ENCODE peak calls at places on chromosomes 5 and 9, in eight cellular contexts. One of them, this sample, is unnamed.

GRCh38 chr5:149135536-149136201 is 5.6 kb upstream of the ABLIM3 start:
- DNase-seq in transverse colon: no peak
- DNase-seq in progenitor cell of endocrine pancreas: no peak
- DNase-seq in CD4-positive, alpha-beta T cell: no peak
- DNase-seq in MCF 10A: peak
- DNase-seq in fibroblast of the aortic adventitia: peak
- DNase-seq in uterus: no peak
- DNase-seq in breast epithelium: no peak
- DNase-seq in this sample: no peak

GRCh38 chr5:5677738-5678137 is 255.3 kb downstream of the ICE1 start:
- DNase-seq in transverse colon: no peak
- DNase-seq in progenitor cell of endocrine pancreas: no peak
- DNase-seq in CD4-positive, alpha-beta T cell: no peak
- DNase-seq in MCF 10A: no peak
- DNase-seq in fibroblast of the aortic adventitia: no peak
- DNase-seq in uterus: no peak
- DNase-seq in breast epithelium: no peak
- DNase-seq in this sample: no peak

GRCh38 chr9:111851536-111851935 is 45.1 kb upstream of the UGCG start:
- DNase-seq in transverse colon: no peak
- DNase-seq in progenitor cell of endocrine pancreas: no peak
- DNase-seq in CD4-positive, alpha-beta T cell: no peak
- DNase-seq in MCF 10A: peak
- DNase-seq in fibroblast of the aortic adventitia: no peak
- DNase-seq in uterus: no peak
- DNase-seq in breast epithelium: no peak
- DNase-seq in this sample: no peak

GRCh38 chr5:135332519-135333150 is 66.4 kb downstream of the MACROH2A1 start:
- DNase-seq in transverse colon: no peak
- DNase-seq in progenitor cell of endocrine pancreas: no peak
- DNase-seq in CD4-positive, alpha-beta T cell: no peak
- DNase-seq in MCF 10A: peak
- DNase-seq in fibroblast of the aortic adventitia: peak
- DNase-seq in uterus: no peak
- DNase-seq in breast epithelium: no peak
- DNase-seq in this sample: no peak

GRCh38 chr5:40367260-40367659 is 312.5 kb upstream of the PTGER4 start:
- DNase-seq in transverse colon: no peak
- DNase-seq in progenitor cell of endocrine pancreas: no peak
- DNase-seq in CD4-positive, alpha-beta T cell: no peak
- DNase-seq in MCF 10A: no peak
- DNase-seq in fibroblast of the aortic adventitia: peak
- DNase-seq in uterus: no peak
- DNase-seq in breast epithelium: no peak
- DNase-seq in this sample: no peak

GRCh38 chr9:38091310-38092199 is 22.5 kb upstream of the SHB start:
- DNase-seq in transverse colon: no peak
- DNase-seq in progenitor cell of endocrine pancreas: no peak
- DNase-seq in CD4-positive, alpha-beta T cell: no peak
- DNase-seq in MCF 10A: no peak
- DNase-seq in fibroblast of the aortic adventitia: no peak
- DNase-seq in uterus: no peak
- DNase-seq in breast epithelium: no peak
- DNase-seq in this sample: no peak

GRCh38 chr5:82396871-82397514 is 118.8 kb upstream of the RPS23 start:
- DNase-seq in transverse colon: peak
- DNase-seq in progenitor cell of endocrine pancreas: no peak
- DNase-seq in CD4-positive, alpha-beta T cell: no peak
- DNase-seq in MCF 10A: peak
- DNase-seq in fibroblast of the aortic adventitia: peak
- DNase-seq in uterus: peak
- DNase-seq in breast epithelium: peak
- DNase-seq in this sample: no peak

GRCh38 chr9:129140397-129141065 is 29.3 kb downstream of the PTPA start:
- DNase-seq in transverse colon: peak
- DNase-seq in progenitor cell of endocrine pancreas: peak
- DNase-seq in CD4-positive, alpha-beta T cell: no peak
- DNase-seq in MCF 10A: peak
- DNase-seq in fibroblast of the aortic adventitia: peak
- DNase-seq in uterus: peak
- DNase-seq in breast epithelium: peak
- DNase-seq in this sample: no peak

GRCh38 chr9:135221576-135221950 is 134.1 kb downstream of the OLFM1 start:
- DNase-seq in transverse colon: no peak
- DNase-seq in progenitor cell of endocrine pancreas: no peak
- DNase-seq in CD4-positive, alpha-beta T cell: no peak
- DNase-seq in MCF 10A: no peak
- DNase-seq in fibroblast of the aortic adventitia: no peak
- DNase-seq in uterus: no peak
- DNase-seq in breast epithelium: no peak
- DNase-seq in this sample: no peak

GRCh38 chr5:124952079-124952478 is 205.6 kb upstream of the ZNF608 start:
- DNase-seq in transverse colon: peak
- DNase-seq in progenitor cell of endocrine pancreas: no peak
- DNase-seq in CD4-positive, alpha-beta T cell: no peak
- DNase-seq in MCF 10A: peak
- DNase-seq in fibroblast of the aortic adventitia: no peak
- DNase-seq in uterus: no peak
- DNase-seq in breast epithelium: no peak
- DNase-seq in this sample: no peak

GRCh38 chr5:98489021-98489420 is 284.4 kb upstream of the RGMB start:
- DNase-seq in transverse colon: no peak
- DNase-seq in progenitor cell of endocrine pancreas: no peak
- DNase-seq in CD4-positive, alpha-beta T cell: no peak
- DNase-seq in MCF 10A: no peak
- DNase-seq in fibroblast of the aortic adventitia: no peak
- DNase-seq in uterus: no peak
- DNase-seq in breast epithelium: no peak
- DNase-seq in this sample: no peak

GRCh38 chr9:11141357-11141756 is 528.6 kb upstream of the PTPRD start:
- DNase-seq in transverse colon: no peak
- DNase-seq in progenitor cell of endocrine pancreas: no peak
- DNase-seq in CD4-positive, alpha-beta T cell: no peak
- DNase-seq in MCF 10A: peak
- DNase-seq in fibroblast of the aortic adventitia: no peak
- DNase-seq in uterus: no peak
- DNase-seq in breast epithelium: no peak
- DNase-seq in this sample: no peak

GRCh38 chr9:19782005-19782404 is 6.8 kb downstream of the SLC24A2 start:
- DNase-seq in transverse colon: no peak
- DNase-seq in progenitor cell of endocrine pancreas: no peak
- DNase-seq in CD4-positive, alpha-beta T cell: no peak
- DNase-seq in MCF 10A: peak
- DNase-seq in fibroblast of the aortic adventitia: no peak
- DNase-seq in uterus: no peak
- DNase-seq in breast epithelium: no peak
- DNase-seq in this sample: no peak

GRCh38 chr9:136808781-136809158 is 1.0 kb downstream of the RABL6 start:
- DNase-seq in transverse colon: no peak
- DNase-seq in progenitor cell of endocrine pancreas: no peak
- DNase-seq in CD4-positive, alpha-beta T cell: no peak
- DNase-seq in MCF 10A: peak
- DNase-seq in fibroblast of the aortic adventitia: peak
- DNase-seq in uterus: no peak
- DNase-seq in breast epithelium: no peak
- DNase-seq in this sample: no peak

GRCh38 chr5:133359861-133360260 is 252.5 kb downstream of the FSTL4 start:
- DNase-seq in transverse colon: no peak
- DNase-seq in progenitor cell of endocrine pancreas: no peak
- DNase-seq in CD4-positive, alpha-beta T cell: no peak
- DNase-seq in MCF 10A: no peak
- DNase-seq in fibroblast of the aortic adventitia: no peak
- DNase-seq in uterus: no peak
- DNase-seq in breast epithelium: no peak
- DNase-seq in this sample: no peak

GRCh38 chr5:98217138-98217537 is 556.3 kb upstream of the RGMB start:
- DNase-seq in transverse colon: no peak
- DNase-seq in progenitor cell of endocrine pancreas: no peak
- DNase-seq in CD4-positive, alpha-beta T cell: no peak
- DNase-seq in MCF 10A: no peak
- DNase-seq in fibroblast of the aortic adventitia: no peak
- DNase-seq in uterus: no peak
- DNase-seq in breast epithelium: no peak
- DNase-seq in this sample: no peak

GRCh38 chr5:99176186-99176585 is 247.4 kb upstream of the CHD1 start:
- DNase-seq in transverse colon: no peak
- DNase-seq in progenitor cell of endocrine pancreas: no peak
- DNase-seq in CD4-positive, alpha-beta T cell: no peak
- DNase-seq in MCF 10A: no peak
- DNase-seq in fibroblast of the aortic adventitia: no peak
- DNase-seq in uterus: no peak
- DNase-seq in breast epithelium: no peak
- DNase-seq in this sample: no peak

GRCh38 chr9:2666569-2666968 is 45.0 kb downstream of the VLDLR start:
- DNase-seq in transverse colon: no peak
- DNase-seq in progenitor cell of endocrine pancreas: no peak
- DNase-seq in CD4-positive, alpha-beta T cell: no peak
- DNase-seq in MCF 10A: no peak
- DNase-seq in fibroblast of the aortic adventitia: no peak
- DNase-seq in uterus: no peak
- DNase-seq in breast epithelium: no peak
- DNase-seq in this sample: no peak

GRCh38 chr5:103375356-103375755 is 116.8 kb downstream of the MACIR start:
- DNase-seq in transverse colon: no peak
- DNase-seq in progenitor cell of endocrine pancreas: no peak
- DNase-seq in CD4-positive, alpha-beta T cell: no peak
- DNase-seq in MCF 10A: peak
- DNase-seq in fibroblast of the aortic adventitia: peak
- DNase-seq in uterus: no peak
- DNase-seq in breast epithelium: no peak
- DNase-seq in this sample: no peak

GRCh38 chr9:90789862-90790261 is 11.8 kb upstream of the SYK start:
- DNase-seq in transverse colon: no peak
- DNase-seq in progenitor cell of endocrine pancreas: no peak
- DNase-seq in CD4-positive, alpha-beta T cell: no peak
- DNase-seq in MCF 10A: no peak
- DNase-seq in fibroblast of the aortic adventitia: no peak
- DNase-seq in uterus: no peak
- DNase-seq in breast epithelium: no peak
- DNase-seq in this sample: no peak

GRCh38 chr5:32989815-32990214 is 278.7 kb downstream of the NPR3 start:
- DNase-seq in transverse colon: no peak
- DNase-seq in progenitor cell of endocrine pancreas: no peak
- DNase-seq in CD4-positive, alpha-beta T cell: no peak
- DNase-seq in MCF 10A: no peak
- DNase-seq in fibroblast of the aortic adventitia: no peak
- DNase-seq in uterus: no peak
- DNase-seq in breast epithelium: no peak
- DNase-seq in this sample: no peak

GRCh38 chr5:139873033-139873794 is 77.6 kb downstream of the PSD2 start:
- DNase-seq in transverse colon: no peak
- DNase-seq in progenitor cell of endocrine pancreas: no peak
- DNase-seq in CD4-positive, alpha-beta T cell: no peak
- DNase-seq in MCF 10A: no peak
- DNase-seq in fibroblast of the aortic adventitia: no peak
- DNase-seq in uterus: no peak
- DNase-seq in breast epithelium: no peak
- DNase-seq in this sample: no peak

GRCh38 chr5:139869042-139869790 is 73.6 kb downstream of the PSD2 start:
- DNase-seq in transverse colon: no peak
- DNase-seq in progenitor cell of endocrine pancreas: no peak
- DNase-seq in CD4-positive, alpha-beta T cell: no peak
- DNase-seq in MCF 10A: no peak
- DNase-seq in fibroblast of the aortic adventitia: no peak
- DNase-seq in uterus: no peak
- DNase-seq in breast epithelium: no peak
- DNase-seq in this sample: no peak

GRCh38 chr5:139870677-139871076 is 75.1 kb downstream of the PSD2 start:
- DNase-seq in transverse colon: no peak
- DNase-seq in progenitor cell of endocrine pancreas: no peak
- DNase-seq in CD4-positive, alpha-beta T cell: no peak
- DNase-seq in MCF 10A: no peak
- DNase-seq in fibroblast of the aortic adventitia: no peak
- DNase-seq in uterus: no peak
- DNase-seq in breast epithelium: no peak
- DNase-seq in this sample: no peak

GRCh38 chr5:139871624-139872023 is 76.0 kb downstream of the PSD2 start:
- DNase-seq in transverse colon: no peak
- DNase-seq in progenitor cell of endocrine pancreas: no peak
- DNase-seq in CD4-positive, alpha-beta T cell: no peak
- DNase-seq in MCF 10A: peak
- DNase-seq in fibroblast of the aortic adventitia: no peak
- DNase-seq in uterus: no peak
- DNase-seq in breast epithelium: no peak
- DNase-seq in this sample: no peak

GRCh38 chr5:139872052-139872766 is 76.6 kb downstream of the PSD2 start:
- DNase-seq in transverse colon: no peak
- DNase-seq in progenitor cell of endocrine pancreas: no peak
- DNase-seq in CD4-positive, alpha-beta T cell: no peak
- DNase-seq in MCF 10A: no peak
- DNase-seq in fibroblast of the aortic adventitia: no peak
- DNase-seq in uterus: no peak
- DNase-seq in breast epithelium: no peak
- DNase-seq in this sample: no peak
- TF ChIP-seq CTCF in transverse colon: no peak
- TF ChIP-seq CTCF in progenitor cell of endocrine pancreas: peak
- TF ChIP-seq CTCF in CD4-positive, alpha-beta T cell: no peak
- TF ChIP-seq CTCF in MCF 10A: no peak
- TF ChIP-seq CTCF in fibroblast of the aortic adventitia: no peak
- TF ChIP-seq CTCF in uterus: no peak
- TF ChIP-seq CTCF in breast epithelium: no peak
- TF ChIP-seq CTCF in this sample: no peak

GRCh38 chr9:80790764-80791163 is 898.6 kb downstream of the TLE1 start:
- DNase-seq in transverse colon: no peak
- DNase-seq in progenitor cell of endocrine pancreas: no peak
- DNase-seq in CD4-positive, alpha-beta T cell: no peak
- DNase-seq in MCF 10A: no peak
- DNase-seq in fibroblast of the aortic adventitia: no peak
- DNase-seq in uterus: no peak
- DNase-seq in breast epithelium: no peak
- DNase-seq in this sample: no peak
- TF ChIP-seq CTCF in transverse colon: no peak
- TF ChIP-seq CTCF in progenitor cell of endocrine pancreas: no peak
- TF ChIP-seq CTCF in CD4-positive, alpha-beta T cell: no peak
- TF ChIP-seq CTCF in MCF 10A: no peak
- TF ChIP-seq CTCF in fibroblast of the aortic adventitia: no peak
- TF ChIP-seq CTCF in uterus: no peak
- TF ChIP-seq CTCF in breast epithelium: no peak
- TF ChIP-seq CTCF in this sample: no peak

GRCh38 chr5:136364307-136364706 is 1.0 kb downstream of the TRPC7 start:
- DNase-seq in transverse colon: no peak
- DNase-seq in progenitor cell of endocrine pancreas: no peak
- DNase-seq in CD4-positive, alpha-beta T cell: no peak
- DNase-seq in MCF 10A: peak
- DNase-seq in fibroblast of the aortic adventitia: no peak
- DNase-seq in uterus: no peak
- DNase-seq in breast epithelium: no peak
- DNase-seq in this sample: no peak
- TF ChIP-seq CTCF in transverse colon: peak
- TF ChIP-seq CTCF in progenitor cell of endocrine pancreas: peak
- TF ChIP-seq CTCF in CD4-positive, alpha-beta T cell: no peak
- TF ChIP-seq CTCF in MCF 10A: peak
- TF ChIP-seq CTCF in fibroblast of the aortic adventitia: peak
- TF ChIP-seq CTCF in uterus: no peak
- TF ChIP-seq CTCF in breast epithelium: no peak
- TF ChIP-seq CTCF in this sample: no peak

DNA sequence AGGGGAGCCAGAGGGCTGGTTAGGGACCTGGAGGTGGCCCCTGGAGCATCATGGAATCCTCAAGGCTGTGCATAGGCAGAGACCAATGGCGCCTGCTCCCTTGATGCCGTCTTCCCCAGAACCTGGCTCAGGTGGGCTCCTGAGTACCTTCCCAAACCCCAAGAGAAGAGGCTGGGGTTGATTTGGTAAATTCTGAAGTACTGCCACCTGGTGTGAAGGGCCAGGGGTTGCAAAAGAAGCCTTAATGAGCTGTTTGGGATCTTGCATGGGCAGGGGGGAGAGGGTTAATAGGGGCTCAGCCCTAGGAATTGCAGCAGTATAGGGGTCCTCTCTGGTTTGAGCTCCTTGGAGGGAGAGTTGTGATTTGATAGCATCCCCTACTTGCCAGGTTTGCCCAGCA is 52.1 kb downstream of the CYSTM1 start:
- DNase-seq in transverse colon: no peak
- DNase-seq in progenitor cell of endocrine pancreas: no peak
- DNase-seq in CD4-positive, alpha-beta T cell: no peak
- DNase-seq in MCF 10A: no peak
- DNase-seq in fibroblast of the aortic adventitia: no peak
- DNase-seq in uterus: no peak
- DNase-seq in breast epithelium: no peak
- DNase-seq in this sample: no peak
- TF ChIP-seq CTCF in transverse colon: no peak
- TF ChIP-seq CTCF in progenitor cell of endocrine pancreas: no peak
- TF ChIP-seq CTCF in CD4-positive, alpha-beta T cell: no peak
- TF ChIP-seq CTCF in MCF 10A: peak
- TF ChIP-seq CTCF in fibroblast of the aortic adventitia: no peak
- TF ChIP-seq CTCF in uterus: no peak
- TF ChIP-seq CTCF in breast epithelium: no peak
- TF ChIP-seq CTCF in this sample: no peak

This sample was measured in omental fat pad.